ENCODE peak calls at places on chromosomes 7 and 10, in seven cellular contexts. One of them, this sample, is unnamed.

GRCh38 chr10:93753621-93754250 is 4.0 kb upstream of the LGI1 start:
- DNase-seq in H7: no peak
- DNase-seq in choroid plexus epithelial cell: no peak
- DNase-seq in endothelial cell of umbilical vein: no peak
- DNase-seq in NCI-H345: peak; percentile 6
- DNase-seq in activated effector memory CD4-positive, alpha-beta T cell treated with anti-CD3 and anti-CD28 coated beads, Interleukin-2, amount 50 U/mL, for 16 hours: no peak
- DNase-seq in omental fat pad: no peak
- DNase-seq in this sample: no peak

GRCh38 chr10:133445751-133446708 is 7.7 kb upstream of the SCART1 start:
- DNase-seq in choroid plexus epithelial cell: no peak
- DNase-seq in H7: peak; percentile 62
- DNase-seq in NCI-H345: no peak
- DNase-seq in activated effector memory CD4-positive, alpha-beta T cell treated with anti-CD3 and anti-CD28 coated beads, Interleukin-2, amount 50 U/mL, for 16 hours: peak; percentile 50
- DNase-seq in endothelial cell of umbilical vein: no peak
- DNase-seq in omental fat pad: no peak
- DNase-seq in this sample: no peak

GRCh38 chr7:16071246-16071857 is 350.0 kb downstream of the CRPPA start:
- DNase-seq in NCI-H345: peak; percentile 70
- DNase-seq in omental fat pad: no peak
- DNase-seq in H7: no peak
- DNase-seq in choroid plexus epithelial cell: peak; percentile 82
- DNase-seq in endothelial cell of umbilical vein: peak; percentile 70
- DNase-seq in activated effector memory CD4-positive, alpha-beta T cell treated with anti-CD3 and anti-CD28 coated beads, Interleukin-2, amount 50 U/mL, for 16 hours: no peak
- DNase-seq in this sample: no peak

GRCh38 chr10:120477723-120478270 is 20.8 kb downstream of the PLPP4 start:
- DNase-seq in H7: no peak
- DNase-seq in activated effector memory CD4-positive, alpha-beta T cell treated with anti-CD3 and anti-CD28 coated beads, Interleukin-2, amount 50 U/mL, for 16 hours: no peak
- DNase-seq in endothelial cell of umbilical vein: peak; percentile 40
- DNase-seq in NCI-H345: no peak
- DNase-seq in choroid plexus epithelial cell: peak; percentile 42
- DNase-seq in omental fat pad: no peak
- DNase-seq in this sample: no peak

GRCh38 chr7:38321515-38321944 is 48.1 kb upstream of the TARP start:
- DNase-seq in choroid plexus epithelial cell: peak; percentile 67
- DNase-seq in H7: no peak
- DNase-seq in endothelial cell of umbilical vein: no peak
- DNase-seq in NCI-H345: no peak
- DNase-seq in activated effector memory CD4-positive, alpha-beta T cell treated with anti-CD3 and anti-CD28 coated beads, Interleukin-2, amount 50 U/mL, for 16 hours: peak; percentile 64
- DNase-seq in omental fat pad: no peak
- DNase-seq in this sample: no peak

GRCh38 chr7:135282621-135283295 is 49.1 kb downstream of the STRA8 start:
- DNase-seq in H7: no peak
- DNase-seq in activated effector memory CD4-positive, alpha-beta T cell treated with anti-CD3 and anti-CD28 coated beads, Interleukin-2, amount 50 U/mL, for 16 hours: no peak
- DNase-seq in choroid plexus epithelial cell: peak; percentile 82
- DNase-seq in endothelial cell of umbilical vein: peak; percentile 17
- DNase-seq in omental fat pad: no peak
- DNase-seq in NCI-H345: no peak
- DNase-seq in this sample: no peak

GRCh38 chr10:13086051-13086450 is 13.9 kb upstream of the OPTN start:
- DNase-seq in omental fat pad: no peak
- DNase-seq in choroid plexus epithelial cell: no peak
- DNase-seq in endothelial cell of umbilical vein: no peak
- DNase-seq in activated effector memory CD4-positive, alpha-beta T cell treated with anti-CD3 and anti-CD28 coated beads, Interleukin-2, amount 50 U/mL, for 16 hours: no peak
- DNase-seq in NCI-H345: no peak
- DNase-seq in H7: no peak
- DNase-seq in this sample: no peak

GRCh38 chr7:93117327-93117726 is 452 bp downstream of the SAMD9 start:
- DNase-seq in endothelial cell of umbilical vein: no peak
- DNase-seq in omental fat pad: no peak
- DNase-seq in choroid plexus epithelial cell: no peak
- DNase-seq in activated effector memory CD4-positive, alpha-beta T cell treated with anti-CD3 and anti-CD28 coated beads, Interleukin-2, amount 50 U/mL, for 16 hours: no peak
- DNase-seq in H7: no peak
- DNase-seq in NCI-H345: no peak
- DNase-seq in this sample: no peak

GRCh38 chr10:69718951-69719350 is 82.8 kb upstream of the COL13A1 start:
- DNase-seq in NCI-H345: no peak
- DNase-seq in omental fat pad: no peak
- DNase-seq in endothelial cell of umbilical vein: no peak
- DNase-seq in choroid plexus epithelial cell: peak; percentile 42
- DNase-seq in activated effector memory CD4-positive, alpha-beta T cell treated with anti-CD3 and anti-CD28 coated beads, Interleukin-2, amount 50 U/mL, for 16 hours: no peak
- DNase-seq in H7: no peak
- DNase-seq in this sample: no peak

GRCh38 chr10:70964881-70965280 is 76.5 kb upstream of the PCBD1 start:
- DNase-seq in NCI-H345: no peak
- DNase-seq in activated effector memory CD4-positive, alpha-beta T cell treated with anti-CD3 and anti-CD28 coated beads, Interleukin-2, amount 50 U/mL, for 16 hours: no peak
- DNase-seq in endothelial cell of umbilical vein: no peak
- DNase-seq in choroid plexus epithelial cell: no peak
- DNase-seq in omental fat pad: no peak
- DNase-seq in H7: no peak
- DNase-seq in this sample: no peak

GRCh38 chr10:3215336-3215860 is 42.8 kb upstream of the PITRM1 start:
- DNase-seq in choroid plexus epithelial cell: no peak
- DNase-seq in omental fat pad: no peak
- DNase-seq in H7: no peak
- DNase-seq in NCI-H345: no peak
- DNase-seq in activated effector memory CD4-positive, alpha-beta T cell treated with anti-CD3 and anti-CD28 coated beads, Interleukin-2, amount 50 U/mL, for 16 hours: no peak
- DNase-seq in endothelial cell of umbilical vein: no peak
- DNase-seq in this sample: no peak

GRCh38 chr10:101280511-101280910 is 51.2 kb upstream of the LBX1 start:
- DNase-seq in H7: no peak
- DNase-seq in choroid plexus epithelial cell: no peak
- DNase-seq in NCI-H345: no peak
- DNase-seq in endothelial cell of umbilical vein: no peak
- DNase-seq in activated effector memory CD4-positive, alpha-beta T cell treated with anti-CD3 and anti-CD28 coated beads, Interleukin-2, amount 50 U/mL, for 16 hours: no peak
- DNase-seq in omental fat pad: no peak
- DNase-seq in this sample: no peak

GRCh38 chr10:25552283-25552919 is 377.6 kb downstream of the GPR158 start:
- DNase-seq in choroid plexus epithelial cell: no peak
- DNase-seq in H7: no peak
- DNase-seq in endothelial cell of umbilical vein: no peak
- DNase-seq in omental fat pad: no peak
- DNase-seq in NCI-H345: no peak
- DNase-seq in activated effector memory CD4-positive, alpha-beta T cell treated with anti-CD3 and anti-CD28 coated beads, Interleukin-2, amount 50 U/mL, for 16 hours: no peak
- DNase-seq in this sample: no peak

GRCh38 chr10:34505338-34505737 is 309.8 kb downstream of the PARD3 start:
- DNase-seq in endothelial cell of umbilical vein: no peak
- DNase-seq in NCI-H345: no peak
- DNase-seq in omental fat pad: no peak
- DNase-seq in H7: no peak
- DNase-seq in activated effector memory CD4-positive, alpha-beta T cell treated with anti-CD3 and anti-CD28 coated beads, Interleukin-2, amount 50 U/mL, for 16 hours: no peak
- DNase-seq in choroid plexus epithelial cell: peak; percentile 82
- DNase-seq in this sample: no peak

GRCh38 chr10:4474829-4475228 is 351.2 kb upstream of the AKR1E2 start:
- DNase-seq in H7: no peak
- DNase-seq in NCI-H345: no peak
- DNase-seq in activated effector memory CD4-positive, alpha-beta T cell treated with anti-CD3 and anti-CD28 coated beads, Interleukin-2, amount 50 U/mL, for 16 hours: no peak
- DNase-seq in choroid plexus epithelial cell: peak; percentile 5
- DNase-seq in omental fat pad: no peak
- DNase-seq in endothelial cell of umbilical vein: peak; percentile 18
- DNase-seq in this sample: no peak

GRCh38 chr10:34479520-34480179 is 335.4 kb downstream of the PARD3 start:
- DNase-seq in omental fat pad: no peak
- DNase-seq in activated effector memory CD4-positive, alpha-beta T cell treated with anti-CD3 and anti-CD28 coated beads, Interleukin-2, amount 50 U/mL, for 16 hours: no peak
- DNase-seq in endothelial cell of umbilical vein: no peak
- DNase-seq in NCI-H345: no peak
- DNase-seq in H7: no peak
- DNase-seq in choroid plexus epithelial cell: no peak
- DNase-seq in this sample: peak; percentile 33

GRCh38 chr7:66187894-66188293 is 17.2 kb upstream of the TPST1 start:
- DNase-seq in H7: no peak
- DNase-seq in NCI-H345: no peak
- DNase-seq in endothelial cell of umbilical vein: no peak
- DNase-seq in omental fat pad: no peak
- DNase-seq in activated effector memory CD4-positive, alpha-beta T cell treated with anti-CD3 and anti-CD28 coated beads, Interleukin-2, amount 50 U/mL, for 16 hours: no peak
- DNase-seq in choroid plexus epithelial cell: no peak
- DNase-seq in this sample: peak; percentile 34

GRCh38 chr10:93281367-93281720 is 200.8 kb downstream of the MYOF start:
- DNase-seq in NCI-H345: no peak
- DNase-seq in choroid plexus epithelial cell: no peak
- DNase-seq in endothelial cell of umbilical vein: no peak
- DNase-seq in omental fat pad: no peak
- DNase-seq in H7: no peak
- DNase-seq in activated effector memory CD4-positive, alpha-beta T cell treated with anti-CD3 and anti-CD28 coated beads, Interleukin-2, amount 50 U/mL, for 16 hours: no peak
- DNase-seq in this sample: no peak